ENCODE peak calls at places on chromosomes 6 and 20, in eight cellular contexts. W is cardiac fibroblast, B is pancreas, F is transverse colon, S is brain microvascular endothelial cell, A is AG09309, N is B cell, T is breast epithelium. C is an unnamed sample.
A peak's percentile ranks its signal among the peaks of the same experiment; 100 is the strongest.

GRCh38 chr6:72825265-72825918 is 203.5 kb downstream of the KCNQ5 start:
- DNase-seq in N (no peak), F (no peak), A (peak; percentile 28), T (no peak), S (peak; percentile 55), W (peak; percentile 66), B (no peak), C (no peak)

GRCh38 chr6:25981529-25982263 is 19.1 kb downstream of the TRIM38 start:
- DNase-seq in S (no peak), A (no peak), F (no peak), T (no peak), N (no peak), W (no peak), B (no peak), C (peak; percentile 64)

GRCh38 chr6:122548281-122548680 is 61.9 kb upstream of the PKIB start:
- DNase-seq in B (no peak), T (no peak), N (no peak), F (no peak), W (no peak), A (no peak), S (no peak), C (no peak)

GRCh38 chr6:2986722-2987196 is 12.9 kb upstream of the NQO2 start:
- DNase-seq in T (no peak), N (no peak), B (no peak), W (peak; percentile 91), S (peak; percentile 65), A (peak; percentile 77), F (no peak), C (no peak)

GRCh38 chr6:149728499-149729234 is 10.8 kb upstream of the LATS1 start:
- DNase-seq in W (no peak), B (no peak), F (no peak), A (no peak), T (no peak), N (no peak), S (no peak), C (no peak)

GRCh38 chr6:124963416-124964083 is 1.3 kb downstream of the RNF217 start:
- DNase-seq in S (no peak), W (peak; percentile 56), T (no peak), A (no peak), N (no peak), B (peak; percentile 9), F (no peak), C (no peak)

GRCh38 chr20:3671986-3672863 is 9.0 kb upstream of the GFRA4 start:
- DNase-seq in W (no peak), T (no peak), B (no peak), S (no peak), N (no peak), A (no peak), F (no peak), C (no peak)

GRCh38 chr20:40814328-40814960 is 125.4 kb upstream of the MAFB start:
- DNase-seq in S (no peak), F (no peak), B (no peak), N (no peak), T (no peak), A (no peak), W (no peak), C (no peak)

GRCh38 chr6:18262812-18263560 is 1.3 kb downstream of the DEK start:
- DNase-seq in S (no peak), W (peak; percentile 5), N (peak; percentile 46), A (no peak), B (no peak), F (no peak), T (no peak), C (no peak)

GRCh38 chr20:23528867-23529431 is 38.0 kb downstream of the CST8 start:
- DNase-seq in B (no peak), T (no peak), S (no peak), N (no peak), F (no peak), W (no peak), A (no peak), C (no peak)

GRCh38 chr20:62605996-62606395 is 36.3 kb upstream of the SLCO4A1 start:
- DNase-seq in B (no peak), A (no peak), N (peak; percentile 44), F (no peak), T (no peak), W (no peak), S (no peak), C (peak; percentile 53)

GRCh38 chr20:43870484-43870883 is 44.2 kb upstream of the TOX2 start:
- DNase-seq in T (no peak), A (no peak), F (no peak), S (no peak), W (peak; percentile 35), N (no peak), B (no peak), C (no peak)

GRCh38 chr20:407097-407952 is 774 bp upstream of the RBCK1 start:
- DNase-seq in N (peak; percentile 58), T (peak; percentile 73), A (peak; percentile 29), W (peak; percentile 80), S (peak; percentile 45), B (peak; percentile 78), F (peak; percentile 80), C (peak; percentile 65)
- TF ChIP-seq CTCF in N (peak; percentile 64), T (no peak), A (peak; percentile 34), W (peak; percentile 30), S (peak; percentile 48), B (no peak), F (no peak), C (no peak)

GRCh38 chr6:104413767-104414166 is 446.0 kb downstream of the HACE1 start:
- DNase-seq in S (no peak), A (no peak), T (no peak), B (no peak), N (no peak), W (no peak), F (no peak), C (no peak)
- TF ChIP-seq CTCF in S (no peak), A (no peak), T (no peak), B (no peak), N (no peak), W (no peak), F (no peak), C (no peak)

GRCh38 chr6:13927203-13927602 is 2.5 kb downstream of the RNF182 start:
- DNase-seq in B (no peak), T (no peak), W (no peak), N (no peak), A (no peak), F (no peak), S (no peak), C (no peak)
- TF ChIP-seq CTCF in B (no peak), T (no peak), W (no peak), N (no peak), A (no peak), F (no peak), S (no peak), C (peak; percentile 6)

GRCh38 chr6:31729979-31730630 is 1.0 kb upstream of the DDAH2 start:
- DNase-seq in B (peak; percentile 56), T (peak; percentile 73), W (peak; percentile 95), F (peak; percentile 90), N (peak; percentile 88), S (peak; percentile 77), A (no peak), C (peak; percentile 94)

GRCh38 chr6:31728767-31729514 is at the start of gene DDAH2:
- DNase-seq in S (no peak), F (peak; percentile 33), B (no peak), W (no peak), N (no peak), A (no peak), T (no peak), C (no peak)

GRCh38 chr6:31730631-31731086 is 1.6 kb upstream of the DDAH2 start:
- DNase-seq in T (no peak), A (no peak), B (no peak), N (no peak), W (no peak), S (no peak), F (no peak), C (no peak)

GRCh38 chr6:31727717-31728671 is 1.1 kb downstream of the DDAH2 start:
- DNase-seq in N (no peak), W (no peak), T (no peak), B (no peak), A (no peak), F (no peak), S (no peak), C (no peak)

GRCh38 chr6:31729515-31729978 is 448 bp upstream of the DDAH2 start:
- DNase-seq in S (peak; percentile 83), F (peak; percentile 97), A (no peak), B (peak; percentile 77), W (peak; percentile 92), N (peak; percentile 89), T (peak; percentile 95), C (peak; percentile 96)
- TF ChIP-seq CTCF in S (no peak), F (peak; percentile 46), A (no peak), B (no peak), W (no peak), N (peak; percentile 89), T (peak; percentile 82), C (peak; percentile 84)

GRCh38 chr20:37759761-37760209 is 66.0 kb downstream of the CTNNBL1 start:
- DNase-seq in B (no peak), N (no peak), T (no peak), W (no peak), F (no peak), S (no peak), A (no peak), C (no peak)

GRCh38 chr20:37758332-37758731 is 64.5 kb downstream of the CTNNBL1 start:
- DNase-seq in F (no peak), W (no peak), T (no peak), A (no peak), S (no peak), B (no peak), N (no peak), C (no peak)

GRCh38 chr20:37756234-37756633 is 62.4 kb downstream of the CTNNBL1 start:
- DNase-seq in T (no peak), B (no peak), S (no peak), A (no peak), W (no peak), N (no peak), F (no peak), C (no peak)

GRCh38 chr20:37757550-37757949 is 63.7 kb downstream of the CTNNBL1 start:
- DNase-seq in N (no peak), F (no peak), B (no peak), A (no peak), T (no peak), S (no peak), W (no peak), C (peak; percentile 18)

GRCh38 chr20:37755665-37756064 is 61.8 kb downstream of the CTNNBL1 start:
- DNase-seq in A (no peak), B (no peak), N (no peak), S (no peak), W (no peak), T (no peak), F (no peak), C (no peak)
- TF ChIP-seq CTCF in A (no peak), B (no peak), N (no peak), S (peak; percentile 45), W (no peak), T (no peak), F (no peak), C (no peak)

GRCh38 chr6:131782764-131783163 is 25.1 kb upstream of the ENPP1 start:
- DNase-seq in W (no peak), F (peak; percentile 26), S (no peak), T (no peak), N (no peak), A (no peak), B (peak; percentile 17), C (peak; percentile 56)
- TF ChIP-seq CTCF in W (no peak), F (peak; percentile 23), S (no peak), T (peak; percentile 21), N (no peak), A (no peak), B (no peak), C (no peak)

C was measured in Peyer's patch.